ENCODE peak calls at places on chromosomes 6 and 20, in ten cellular contexts. T is NCI-H1092; Q is GM06990; N is ACHN; M is fibroblast of mammary gland; W is AML-193; L is NCI-H1930; G is nucleus accumbens; U is stimulated activated CD4-positive, alpha-beta T cell treated with anti-CD3 and anti-CD28 coated beads, Interleukin-1b, Interleukin-23, amount 100 ng/mL, for 24 hours; K is ELR. J is an unnamed sample.

GRCh38 chr6:100774681-100775080 is 106.4 kb downstream of the ASCC3 start:
- DNase-seq in T (no peak), Q (no peak), N (no peak), M (no peak), W (no peak), L (no peak), G (no peak), U (no peak), K (peak), J (no peak)

GRCh38 chr6:12525276-12525675 is 191.3 kb upstream of the PHACTR1 start:
- DNase-seq in T (no peak), Q (no peak), N (no peak), M (no peak), W (no peak), L (no peak), G (no peak), U (no peak), K (no peak), J (no peak)

GRCh38 chr6:143115698-143116097 is 55.0 kb downstream of the AIG1 start:
- DNase-seq in T (no peak), Q (no peak), N (no peak), M (no peak), W (no peak), L (no peak), G (no peak), U (no peak), K (no peak), J (no peak)

GRCh38 chr6:106076139-106076538 is 10.0 kb upstream of the PRDM1 start:
- DNase-seq in T (no peak), Q (no peak), N (no peak), M (no peak), W (no peak), L (no peak), G (no peak), U (no peak), K (no peak), J (no peak)

GRCh38 chr20:3239026-3239866 is at the start of gene SLC4A11:
- DNase-seq in T (no peak), Q (no peak), N (peak), M (peak), W (peak), L (no peak), G (no peak), U (no peak), K (peak), J (peak)

GRCh38 chr20:19881080-19881840 is 123.2 kb downstream of the RIN2 start:
- DNase-seq in T (no peak), Q (no peak), N (no peak), M (no peak), W (no peak), L (no peak), G (no peak), U (no peak), K (no peak), J (no peak)

GRCh38 chr6:146990821-146991798 is 213.1 kb upstream of the STXBP5 start:
- DNase-seq in T (no peak), Q (no peak), N (no peak), M (peak), W (no peak), L (no peak), G (no peak), U (no peak), K (peak), J (peak)

GRCh38 chr6:36699290-36699689 is 1.7 kb downstream of the RAB44 start:
- DNase-seq in T (no peak), Q (no peak), N (no peak), M (no peak), W (peak), L (no peak), G (no peak), U (no peak), K (no peak), J (no peak)

GRCh38 chr6:15017251-15017650 is 228.6 kb upstream of the JARID2 start:
- DNase-seq in T (no peak), Q (no peak), N (no peak), M (no peak), W (no peak), L (no peak), G (peak), U (no peak), K (peak), J (no peak)

GRCh38 chr20:24364464-24364863 is 105.0 kb upstream of the SYNDIG1 start:
- DNase-seq in T (no peak), Q (no peak), N (no peak), M (no peak), W (no peak), L (peak), G (no peak), U (no peak), K (no peak), J (no peak)

GRCh38 chr20:63026582-63027424 is 20.0 kb upstream of the BHLHE23 start:
- DNase-seq in T (no peak), Q (no peak), N (no peak), M (no peak), W (no peak), L (no peak), G (no peak), U (no peak), K (no peak), J (no peak)

GRCh38 chr20:61724376-61724775 is 341.3 kb downstream of the TAF4 start:
- DNase-seq in T (no peak), Q (no peak), N (peak), M (no peak), W (no peak), L (no peak), G (no peak), U (no peak), K (peak), J (no peak)

GRCh38 chr6:133503330-133503729 is 262.2 kb downstream of the EYA4 start:
- DNase-seq in T (no peak), Q (no peak), N (no peak), M (no peak), W (no peak), L (no peak), G (no peak), U (no peak), K (no peak), J (no peak)

GRCh38 chr20:8020314-8021079 is 936 bp upstream of the TMX4 start:
- DNase-seq in T (peak), Q (peak), N (no peak), M (no peak), W (peak), L (no peak), G (no peak), U (no peak), K (peak), J (no peak)

GRCh38 chr20:13659288-13659687 is 20.6 kb upstream of the TASP1 start:
- DNase-seq in T (no peak), Q (peak), N (no peak), M (no peak), W (no peak), L (no peak), G (no peak), U (no peak), K (no peak), J (no peak)

GRCh38 chr20:51427625-51428291 is 114.8 kb downstream of the NFATC2 start:
- DNase-seq in T (no peak), Q (no peak), N (no peak), M (no peak), W (no peak), L (no peak), G (no peak), U (no peak), K (no peak), J (no peak)

J was measured in dermis blood vessel endothelial cell.